ENCODE peak calls at places on chromosomes 12 and 14, in seven cellular contexts. Y is CD4-positive, CD25-positive, alpha-beta regulatory T cell; Z is fibroblast of lung; K is cardiac muscle cell; J is IMR-90; D is NT2/D1; L is HCT116. U is an unnamed sample.

GRCh38 chr12:7716391-7716790 is 5.2 kb downstream of the DPPA3 start:
- DNase-seq in L (peak; percentile 19), J (no peak), K (no peak), Y (no peak), Z (no peak), D (peak; percentile 79), U (no peak)

GRCh38 chr14:52351561-52352491 is 37.7 kb downstream of the PTGER2 start:
- DNase-seq in K (peak; percentile 87), J (peak; percentile 41), Y (peak; percentile 79), L (no peak), Z (peak; percentile 75), D (no peak), U (peak; percentile 74)

GRCh38 chr14:51884086-51884927 is 23.9 kb downstream of the GNG2 start:
- DNase-seq in Z (peak; percentile 88), L (no peak), Y (no peak), D (no peak), J (peak; percentile 88), K (peak; percentile 80), U (no peak)

GRCh38 chr12:55727643-55728184 is 1.1 kb downstream of the CD63 start:
- DNase-seq in L (no peak), Z (peak; percentile 51), D (no peak), Y (no peak), K (peak; percentile 71), J (peak; percentile 61), U (no peak)

GRCh38 chr12:103114296-103115055 is 157.0 kb downstream of the ASCL1 start:
- DNase-seq in J (no peak), D (no peak), Z (no peak), Y (no peak), L (no peak), K (no peak), U (no peak)

GRCh38 chr12:74415633-74416032 is 122.0 kb upstream of the ATXN7L3B start:
- DNase-seq in L (peak; percentile 49), Z (peak; percentile 36), D (peak; percentile 18), J (peak; percentile 17), Y (no peak), K (peak; percentile 22), U (no peak)

GRCh38 chr12:100356646-100357223 is at the start of gene SLC17A8:
- DNase-seq in J (no peak), K (no peak), L (no peak), Z (no peak), D (no peak), Y (no peak), U (no peak)

GRCh38 chr14:26835949-26836570 is 238.2 kb upstream of the NOVA1 start:
- DNase-seq in L (no peak), J (no peak), D (no peak), Z (no peak), Y (no peak), K (no peak), U (no peak)

GRCh38 chr12:92403210-92404175 is 257.8 kb upstream of the BTG1 start:
- DNase-seq in L (no peak), Z (no peak), K (no peak), J (no peak), D (no peak), Y (peak; percentile 77), U (peak; percentile 81)

GRCh38 chr12:58580095-58580494 is 340.2 kb downstream of the LRIG3 start:
- DNase-seq in Z (no peak), J (peak; percentile 25), D (no peak), L (no peak), Y (no peak), K (no peak), U (no peak)

GRCh38 chr14:55752580-55753365 is 172.8 kb downstream of the KTN1 start:
- DNase-seq in Y (no peak), D (peak; percentile 72), Z (peak; percentile 87), J (peak; percentile 65), L (no peak), K (peak; percentile 78), U (no peak)

GRCh38 chr12:52139579-52140062 is 52.2 kb downstream of the KRT80 start:
- DNase-seq in Y (no peak), Z (peak; percentile 32), L (no peak), J (peak; percentile 55), D (no peak), K (no peak), U (no peak)

GRCh38 chr12:84561362-84561761 is 351.2 kb downstream of the SLC6A15 start:
- DNase-seq in L (no peak), D (no peak), Z (peak; percentile 64), Y (no peak), K (no peak), J (no peak), U (no peak)

GRCh38 chr14:68676511-68676943 is 116.3 kb downstream of the ZFP36L1 start:
- DNase-seq in J (no peak), L (no peak), Y (no peak), Z (no peak), D (no peak), K (no peak), U (no peak)

GRCh38 chr14:104316723-104317499 is 178.5 kb downstream of the KIF26A start:
- DNase-seq in D (no peak), J (no peak), Y (no peak), Z (no peak), L (no peak), K (no peak), U (no peak)

GRCh38 chr14:20580242-20580641 is 7.6 kb downstream of the RNASE11 start:
- DNase-seq in J (no peak), D (no peak), L (no peak), K (no peak), Z (no peak), Y (no peak), U (no peak)

GRCh38 chr14:77314043-77314442 is 6.6 kb downstream of the POMT2 start:
- DNase-seq in D (no peak), Z (peak; percentile 71), K (peak; percentile 68), J (peak; percentile 89), Y (no peak), L (no peak), U (no peak)

GRCh38 chr12:1445807-1446206 is 148.6 kb downstream of the FBXL14 start:
- DNase-seq in Y (no peak), D (peak; percentile 95), Z (no peak), L (no peak), J (no peak), K (no peak), U (no peak)

GRCh38 chr14:92801917-92802316 is 7.8 kb downstream of the GOLGA5 start:
- DNase-seq in D (no peak), K (no peak), L (no peak), Y (no peak), J (no peak), Z (no peak), U (no peak)

GRCh38 chr14:92798811-92799210 is 4.7 kb downstream of the GOLGA5 start:
- DNase-seq in Z (no peak), Y (no peak), D (no peak), L (no peak), K (no peak), J (no peak), U (no peak)

GRCh38 chr14:92800525-92800924 is 6.4 kb downstream of the GOLGA5 start:
- DNase-seq in K (no peak), Y (no peak), L (no peak), Z (no peak), D (no peak), J (no peak), U (no peak)

GRCh38 chr14:92797935-92798653 is 4.0 kb downstream of the GOLGA5 start:
- DNase-seq in D (no peak), L (no peak), Y (no peak), Z (no peak), K (no peak), J (no peak), U (no peak)

GRCh38 chr14:92800012-92800411 is 5.9 kb downstream of the GOLGA5 start:
- DNase-seq in D (no peak), J (no peak), K (no peak), Z (no peak), Y (no peak), L (no peak), U (no peak)
- H3K4me3 ChIP-seq in D (no peak overlapping the region), J (no peak overlapping the region), K (no peak overlapping the region), Z (no peak overlapping the region), Y (peak overlapping the region; percentile 29), L (no peak overlapping the region), U (no peak overlapping the region)

GRCh38 chr12:132069336-132069985 is 74.7 kb downstream of the DDX51 start:
- DNase-seq in D (no peak), L (no peak), K (no peak), J (no peak), Y (no peak), Z (no peak), U (no peak)
- H3K4me1 ChIP-seq in D (no peaks in the 10 kb centered on the region), L (no peaks in the 10 kb centered on the region), K (no peaks in the 10 kb centered on the region), J (peaks cover 2% of the 10 kb centered on the region), Y (peaks cover 11% of the 10 kb centered on the region), Z (no peaks in the 10 kb centered on the region), U (peaks cover 20% of the 10 kb centered on the region)

GRCh38 chr14:65594153-65594881 is 181.8 kb downstream of the FUT8 start:
- DNase-seq in Z (no peak), J (no peak), L (no peak), K (no peak), Y (no peak), D (no peak), U (no peak)
- H3K4me3 ChIP-seq in Z (no peak overlapping the region), J (no peak overlapping the region), L (no peak overlapping the region), K (no peak overlapping the region), Y (no peak overlapping the region), D (no peak overlapping the region), U (no peak overlapping the region)

GRCh38 chr12:122145505-122146330 is 28.3 kb downstream of the IL31 start:
- DNase-seq in D (no peak), L (no peak), Y (no peak), K (no peak), Z (no peak), J (no peak), U (no peak)

GRCh38 chr12:122142857-122143256 is 31.2 kb downstream of the IL31 start:
- DNase-seq in D (no peak), Y (no peak), Z (no peak), J (no peak), K (no peak), L (no peak), U (no peak)

GRCh38 chr12:122141911-122142725 is 31.9 kb downstream of the IL31 start:
- DNase-seq in Y (no peak), D (no peak), K (no peak), J (no peak), Z (no peak), L (no peak), U (no peak)

GRCh38 chr12:122147514-122148290 is 26.3 kb downstream of the IL31 start:
- DNase-seq in K (no peak), Y (no peak), D (no peak), Z (no peak), L (no peak), J (no peak), U (no peak)

DNA sequence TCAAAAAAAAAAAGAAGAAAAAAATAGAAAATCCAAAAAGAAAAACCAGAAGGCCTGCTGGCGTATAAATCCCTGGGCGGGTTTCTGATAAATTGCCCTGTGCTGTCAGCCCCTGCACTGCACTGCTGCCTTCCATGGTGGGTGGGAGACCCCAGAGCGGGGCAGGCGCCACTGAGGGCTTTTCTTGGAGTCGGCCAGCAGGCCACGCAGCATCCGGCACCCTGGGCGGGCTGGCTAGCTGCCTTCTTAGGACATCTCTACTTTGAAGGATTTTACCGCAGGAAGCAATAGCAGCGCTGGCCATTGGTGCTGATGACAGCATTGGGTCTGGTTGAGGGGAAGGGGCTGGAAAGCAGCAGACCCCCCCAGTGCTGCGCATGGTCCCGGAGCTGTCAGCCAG is 29.1 kb downstream of the IL31 start:
- DNase-seq in D (no peak), Z (no peak), J (no peak), L (no peak), K (no peak), Y (no peak), U (no peak)
- H3K4me1 ChIP-seq in D (no peaks in the 10 kb centered on the region), Z (peaks cover 5% of the 10 kb centered on the region), J (peaks cover 2% of the 10 kb centered on the region), L (no peaks in the 10 kb centered on the region), K (no peaks in the 10 kb centered on the region), Y (no peaks in the 10 kb centered on the region), U (no peaks in the 10 kb centered on the region)

GRCh38 chr12:116121453-116121871 is 156.0 kb downstream of the MED13L start:
- DNase-seq in D (no peak), J (peak; percentile 60), Z (peak; percentile 78), K (peak; percentile 64), Y (no peak), L (no peak), U (no peak)
- H3K4me3 ChIP-seq in D (no peak overlapping the region), J (no peak overlapping the region), Z (no peak overlapping the region), K (no peak overlapping the region), Y (peak overlapping the region; percentile 2), L (no peak overlapping the region), U (no peak overlapping the region)

U was measured in CD4-positive, alpha-beta memory T cell.